ENCODE peak calls at places on chromosomes 6 and 20, in seven cellular contexts. D, Z, R, O, B, Q and N are unnamed samples.

GRCh38 chr20:25309395-25310267 is 61.7 kb downstream of the PYGB start:
- DNase-seq in D (peak), Z (peak), R (peak), O (peak), B (peak), Q (no peak), N (peak)

GRCh38 chr6:85756982-85757381 is 114.3 kb upstream of the SYNCRIP start:
- DNase-seq in D (peak), Z (no peak), R (no peak), O (peak), B (no peak), Q (no peak), N (peak)

GRCh38 chr6:140011537-140011936 is 637.1 kb upstream of the CITED2 start:
- DNase-seq in D (no peak), Z (no peak), R (no peak), O (no peak), B (peak), Q (no peak), N (no peak)

GRCh38 chr6:160088069-160088773 is 33.4 kb upstream of the SLC22A1 start:
- DNase-seq in D (peak), Z (no peak), R (peak), O (peak), B (peak), Q (peak), N (peak)

GRCh38 chr20:31260326-31260932 is 3.0 kb downstream of the DEFB115 start:
- DNase-seq in D (peak), Z (no peak), R (no peak), O (no peak), B (peak), Q (no peak), N (no peak)

GRCh38 chr6:135851442-135852271 is at the start of gene PDE7B:
- DNase-seq in D (no peak), Z (peak), R (peak), O (peak), B (peak), Q (peak), N (peak)

GRCh38 chr20:6029538-6029937 is 24.3 kb downstream of the LRRN4 start:
- DNase-seq in D (no peak), Z (no peak), R (no peak), O (no peak), B (no peak), Q (no peak), N (peak)

GRCh38 chr6:5142915-5143314 is 57.8 kb downstream of the PPP1R3G start:
- DNase-seq in D (no peak), Z (no peak), R (no peak), O (no peak), B (no peak), Q (no peak), N (no peak)

GRCh38 chr6:70037445-70037844 is 171.1 kb downstream of the COL19A1 start:
- DNase-seq in D (no peak), Z (no peak), R (no peak), O (no peak), B (no peak), Q (no peak), N (no peak)

GRCh38 chr20:49450281-49450707 is 32.2 kb downstream of the KCNB1 start:
- DNase-seq in D (no peak), Z (no peak), R (no peak), O (no peak), B (no peak), Q (peak), N (no peak)

GRCh38 chr6:49054311-49054710 is 408.7 kb downstream of the MMUT start:
- DNase-seq in D (no peak), Z (no peak), R (no peak), O (no peak), B (no peak), Q (no peak), N (no peak)

DNA sequence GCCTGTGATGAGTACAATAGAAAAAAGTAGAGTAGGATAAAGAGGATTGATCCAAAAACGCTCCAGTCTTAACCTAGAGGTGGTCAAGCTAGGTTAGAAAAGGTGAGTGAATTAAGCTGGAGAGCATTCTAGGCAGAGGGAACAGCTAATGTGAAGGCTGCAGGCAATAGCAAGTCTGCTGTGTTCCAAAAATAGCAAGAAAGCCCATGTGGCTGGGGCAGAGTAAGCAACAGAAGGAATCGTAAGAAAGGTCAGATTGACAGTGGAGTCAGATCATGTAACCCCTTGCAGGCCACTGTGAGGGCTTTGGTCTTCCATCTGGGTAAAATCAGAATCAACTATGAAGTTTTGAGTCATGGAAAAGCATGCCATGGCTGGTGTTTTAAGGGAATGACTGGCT is 155.0 kb downstream of the OPN5 start:
- DNase-seq in D (no peak), Z (no peak), R (no peak), O (no peak), B (no peak), Q (no peak), N (no peak)
- H3K4me3 ChIP-seq in D (no peak), Z (no peak), R (no peak), O (no peak), B (no peak), Q (no peak), N (no peak)

GRCh38 chr20:39880890-39881289 is 808.1 kb downstream of the MAFB start:
- DNase-seq in D (no peak), Z (no peak), R (no peak), O (no peak), B (no peak), Q (no peak), N (peak)
- TF ChIP-seq CTCF in D (no peak), Z (no peak), R (no peak), O (peak), B (peak), Q (peak), N (peak)

DNA sequence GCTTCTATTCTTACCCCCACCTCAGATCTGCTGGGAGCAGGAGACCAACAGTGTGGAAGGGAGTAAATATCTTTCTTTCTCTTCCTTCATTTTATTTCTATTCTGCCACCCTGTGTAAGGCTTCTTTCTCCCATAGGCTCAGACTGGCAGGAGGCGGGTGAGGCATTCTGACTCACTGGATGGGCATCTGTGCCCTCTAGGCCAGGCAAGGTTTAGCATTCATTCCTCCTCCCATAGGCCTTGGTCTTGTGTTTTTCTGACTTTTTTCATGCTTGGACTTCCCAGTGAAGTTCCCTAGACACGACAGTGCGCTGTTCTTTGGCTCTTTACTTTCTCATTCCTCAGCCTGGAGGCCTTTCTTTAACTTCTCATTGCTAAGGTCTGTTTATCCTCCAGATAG is 235.2 kb downstream of the SYNE1 start:
- DNase-seq in D (peak), Z (no peak), R (no peak), O (peak), B (no peak), Q (no peak), N (no peak)
- H3K4me3 ChIP-seq in D (no peak), Z (no peak), R (no peak), O (no peak), B (no peak), Q (no peak), N (no peak)

DNA sequence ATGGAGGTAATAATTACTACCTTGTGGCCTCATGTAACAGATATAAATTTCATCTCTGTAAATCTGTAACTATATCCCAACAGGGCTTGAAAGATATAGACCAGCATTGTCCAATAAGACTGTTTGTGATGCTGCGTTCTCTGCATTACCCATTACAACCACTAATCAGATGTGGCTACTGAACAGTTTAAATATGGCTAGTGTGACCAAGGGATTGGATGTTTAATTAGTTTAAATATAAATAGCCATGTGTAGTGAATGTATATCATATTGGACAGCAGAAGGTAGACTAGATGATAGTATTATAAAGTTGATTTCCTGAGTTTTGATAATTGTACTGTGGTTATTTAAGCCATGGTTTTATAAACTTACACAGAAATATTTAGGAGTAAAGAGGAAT is 27.8 kb upstream of the JAG1 start:
- DNase-seq in D (no peak), Z (no peak), R (no peak), O (no peak), B (no peak), Q (no peak), N (no peak)
- TF ChIP-seq CTCF in D (peak), Z (no peak), R (no peak), O (no peak), B (no peak), Q (peak), N (no peak)

GRCh38 chr6:106976270-106976669 is 1.7 kb upstream of the CD24 start:
- DNase-seq in D (no peak), Z (no peak), R (peak), O (no peak), B (peak), Q (no peak), N (no peak)

GRCh38 chr6:106973841-106974336 is 640 bp downstream of the CD24 start:
- DNase-seq in D (no peak), Z (no peak), R (no peak), O (no peak), B (peak), Q (peak), N (no peak)

GRCh38 chr6:106974999-106975698 is 620 bp upstream of the CD24 start:
- DNase-seq in D (no peak), Z (no peak), R (peak), O (no peak), B (peak), Q (peak), N (peak)

GRCh38 chr6:106974337-106974998 is at the start of gene CD24:
- DNase-seq in D (no peak), Z (no peak), R (peak), O (no peak), B (peak), Q (peak), N (no peak)

GRCh38 chr6:106975699-106976032 is 1.1 kb upstream of the CD24 start:
- DNase-seq in D (no peak), Z (no peak), R (no peak), O (no peak), B (no peak), Q (no peak), N (peak)
- H3K4me3 ChIP-seq in D (peak), Z (peak), R (no peak), O (no peak), B (peak), Q (peak), N (no peak)

DNA sequence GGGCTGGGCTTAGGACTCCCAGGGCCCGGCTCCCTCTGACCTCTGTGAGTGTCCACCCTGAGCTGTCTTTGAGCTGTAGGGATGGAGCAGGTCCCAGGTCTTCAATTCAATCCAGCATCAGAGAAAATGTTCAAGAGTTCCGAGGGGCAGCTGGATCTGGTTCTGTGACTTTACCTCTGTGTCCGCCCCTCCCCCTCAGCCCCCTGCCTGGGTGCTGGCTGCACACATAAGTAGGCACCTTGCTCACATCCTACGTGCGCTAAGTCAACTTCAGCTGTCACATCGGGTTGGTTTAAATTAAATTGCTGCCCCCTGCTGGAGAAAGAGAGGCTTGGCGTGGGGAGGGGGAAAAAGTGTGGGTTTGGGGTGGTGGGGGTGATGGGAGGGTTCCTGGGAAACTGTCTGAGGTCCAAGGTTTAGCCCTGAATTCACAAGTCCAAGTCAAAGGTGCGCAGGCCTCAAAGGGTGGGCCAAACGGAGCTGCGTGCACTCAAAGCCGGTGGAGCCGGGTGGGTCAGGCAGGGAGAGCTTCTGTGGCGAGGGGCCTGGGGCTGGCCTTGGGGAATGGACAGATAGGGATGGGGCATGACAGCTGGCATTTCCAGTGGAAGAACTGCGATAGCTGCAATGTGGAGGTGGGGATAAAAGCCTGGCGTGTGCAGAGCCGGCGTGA is 3.0 kb downstream of the WFDC5 start:
- DNase-seq in D (no peak), Z (no peak), R (no peak), O (no peak), B (no peak), Q (peak), N (no peak)
- TF ChIP-seq CTCF in D (peak), Z (peak), R (no peak), O (peak), B (peak), Q (peak), N (peak)

GRCh38 chr20:9572690-9573089 is 58.3 kb downstream of the LAMP5 start:
- DNase-seq in D (no peak), Z (no peak), R (no peak), O (no peak), B (no peak), Q (peak), N (no peak)

GRCh38 chr20:9574182-9574581 is 59.8 kb downstream of the LAMP5 start:
- DNase-seq in D (no peak), Z (no peak), R (no peak), O (no peak), B (no peak), Q (peak), N (no peak)

GRCh38 chr20:9571783-9572182 is 57.4 kb downstream of the LAMP5 start:
- DNase-seq in D (no peak), Z (no peak), R (no peak), O (no peak), B (no peak), Q (no peak), N (no peak)

GRCh38 chr20:9575836-9576235 is 61.4 kb downstream of the LAMP5 start:
- DNase-seq in D (no peak), Z (no peak), R (no peak), O (no peak), B (no peak), Q (no peak), N (no peak)

DNA sequence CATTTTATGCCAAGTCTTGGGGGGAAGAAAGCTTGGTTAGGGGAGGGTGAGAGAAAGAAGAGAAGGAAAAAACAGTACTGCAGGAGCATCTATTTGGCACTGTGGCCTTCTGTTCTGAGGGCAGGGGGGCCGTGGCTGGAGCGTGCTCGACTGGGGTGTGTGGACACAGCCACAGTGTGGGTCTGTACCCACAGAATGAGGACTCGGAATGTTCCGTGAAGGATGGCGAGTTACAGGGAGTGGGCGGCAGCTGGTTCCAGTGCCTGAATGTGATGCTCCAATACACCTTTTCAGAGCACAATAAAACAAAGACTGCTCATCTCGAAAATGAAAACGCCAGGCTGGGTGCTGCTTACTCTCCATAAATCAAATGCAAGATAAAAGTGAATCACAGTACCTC is 59.2 kb downstream of the LAMP5 start:
- DNase-seq in D (no peak), Z (no peak), R (no peak), O (no peak), B (no peak), Q (peak), N (no peak)
- H3K4me3 ChIP-seq in D (no peak), Z (no peak), R (no peak), O (no peak), B (no peak), Q (no peak), N (no peak)